ENCODE peak calls at places on chromosomes 2 and 18, in nine cellular contexts. One of them, this sample, is unnamed.

GRCh38 chr2:218264773-218265601 is 4.2 kb downstream of the GPBAR1 start:
- DNase-seq in esophagus muscularis mucosa: no peak
- DNase-seq in omental fat pad: no peak
- DNase-seq in AG10803: no peak
- DNase-seq in activated CD8-positive, alpha-beta memory T cell treated with anti-CD3 and anti-CD28 coated beads for 48 hours: no peak
- DNase-seq in nucleus accumbens: no peak
- DNase-seq in activated T-cell treated with anti-CD3 and anti-CD28 coated beads, Interleukin-2, amount 50 U/mL, for 24 hours: no peak
- DNase-seq in frontal cortex: no peak
- DNase-seq in foreskin fibroblast: no peak
- DNase-seq in this sample: no peak

GRCh38 chr2:15782009-15782751 is 158.2 kb upstream of the MYCN start:
- DNase-seq in esophagus muscularis mucosa: no peak
- DNase-seq in omental fat pad: no peak
- DNase-seq in AG10803: peak
- DNase-seq in activated CD8-positive, alpha-beta memory T cell treated with anti-CD3 and anti-CD28 coated beads for 48 hours: no peak
- DNase-seq in nucleus accumbens: no peak
- DNase-seq in activated T-cell treated with anti-CD3 and anti-CD28 coated beads, Interleukin-2, amount 50 U/mL, for 24 hours: no peak
- DNase-seq in frontal cortex: no peak
- DNase-seq in foreskin fibroblast: no peak
- DNase-seq in this sample: no peak

GRCh38 chr2:45018033-45018432 is 8.8 kb upstream of the SIX2 start:
- DNase-seq in esophagus muscularis mucosa: no peak
- DNase-seq in omental fat pad: no peak
- DNase-seq in AG10803: no peak
- DNase-seq in activated CD8-positive, alpha-beta memory T cell treated with anti-CD3 and anti-CD28 coated beads for 48 hours: no peak
- DNase-seq in nucleus accumbens: no peak
- DNase-seq in activated T-cell treated with anti-CD3 and anti-CD28 coated beads, Interleukin-2, amount 50 U/mL, for 24 hours: no peak
- DNase-seq in frontal cortex: no peak
- DNase-seq in foreskin fibroblast: no peak
- DNase-seq in this sample: no peak

GRCh38 chr2:172761306-172761705 is 25.7 kb downstream of the RAPGEF4 start:
- DNase-seq in esophagus muscularis mucosa: no peak
- DNase-seq in omental fat pad: no peak
- DNase-seq in AG10803: no peak
- DNase-seq in activated CD8-positive, alpha-beta memory T cell treated with anti-CD3 and anti-CD28 coated beads for 48 hours: no peak
- DNase-seq in nucleus accumbens: no peak
- DNase-seq in activated T-cell treated with anti-CD3 and anti-CD28 coated beads, Interleukin-2, amount 50 U/mL, for 24 hours: no peak
- DNase-seq in frontal cortex: no peak
- DNase-seq in foreskin fibroblast: no peak
- DNase-seq in this sample: no peak

GRCh38 chr2:70396589-70396988 is 94.7 kb upstream of the FAM136A start:
- DNase-seq in esophagus muscularis mucosa: no peak
- DNase-seq in omental fat pad: no peak
- DNase-seq in AG10803: peak
- DNase-seq in activated CD8-positive, alpha-beta memory T cell treated with anti-CD3 and anti-CD28 coated beads for 48 hours: no peak
- DNase-seq in nucleus accumbens: no peak
- DNase-seq in activated T-cell treated with anti-CD3 and anti-CD28 coated beads, Interleukin-2, amount 50 U/mL, for 24 hours: no peak
- DNase-seq in frontal cortex: no peak
- DNase-seq in foreskin fibroblast: no peak
- DNase-seq in this sample: no peak

GRCh38 chr2:176129013-176129796 is at the start of gene HOXD8:
- DNase-seq in esophagus muscularis mucosa: no peak
- DNase-seq in omental fat pad: no peak
- DNase-seq in AG10803: peak
- DNase-seq in activated CD8-positive, alpha-beta memory T cell treated with anti-CD3 and anti-CD28 coated beads for 48 hours: no peak
- DNase-seq in nucleus accumbens: no peak
- DNase-seq in activated T-cell treated with anti-CD3 and anti-CD28 coated beads, Interleukin-2, amount 50 U/mL, for 24 hours: peak
- DNase-seq in frontal cortex: no peak
- DNase-seq in foreskin fibroblast: peak
- DNase-seq in this sample: no peak

GRCh38 chr18:111292-112014 is 46.9 kb upstream of the USP14 start:
- DNase-seq in esophagus muscularis mucosa: no peak
- DNase-seq in omental fat pad: no peak
- DNase-seq in AG10803: peak
- DNase-seq in activated CD8-positive, alpha-beta memory T cell treated with anti-CD3 and anti-CD28 coated beads for 48 hours: no peak
- DNase-seq in nucleus accumbens: no peak
- DNase-seq in activated T-cell treated with anti-CD3 and anti-CD28 coated beads, Interleukin-2, amount 50 U/mL, for 24 hours: peak
- DNase-seq in frontal cortex: peak
- DNase-seq in foreskin fibroblast: peak
- DNase-seq in this sample: peak

GRCh38 chr2:144317071-144317738 is 202.7 kb downstream of the ZEB2 start:
- DNase-seq in esophagus muscularis mucosa: no peak
- DNase-seq in omental fat pad: no peak
- DNase-seq in AG10803: no peak
- DNase-seq in activated CD8-positive, alpha-beta memory T cell treated with anti-CD3 and anti-CD28 coated beads for 48 hours: no peak
- DNase-seq in nucleus accumbens: no peak
- DNase-seq in activated T-cell treated with anti-CD3 and anti-CD28 coated beads, Interleukin-2, amount 50 U/mL, for 24 hours: no peak
- DNase-seq in frontal cortex: no peak
- DNase-seq in foreskin fibroblast: no peak
- DNase-seq in this sample: no peak

GRCh38 chr2:979286-979928 is 28.8 kb downstream of the SNTG2 start:
- DNase-seq in esophagus muscularis mucosa: peak
- DNase-seq in omental fat pad: no peak
- DNase-seq in AG10803: no peak
- DNase-seq in activated CD8-positive, alpha-beta memory T cell treated with anti-CD3 and anti-CD28 coated beads for 48 hours: no peak
- DNase-seq in nucleus accumbens: no peak
- DNase-seq in activated T-cell treated with anti-CD3 and anti-CD28 coated beads, Interleukin-2, amount 50 U/mL, for 24 hours: no peak
- DNase-seq in frontal cortex: no peak
- DNase-seq in foreskin fibroblast: no peak
- DNase-seq in this sample: no peak

This sample was measured in AG08396.